ENCODE peak calls at places on chromosomes 5 and 9, in four cellular contexts. One of them, this sample, is unnamed.

GRCh38 chr5:36079200-36079761 is 12.6 kb upstream of the UGT3A2 start:
- DNase-seq in uterus: no peak
- DNase-seq in memory B cell: peak
- DNase-seq in Kasumi-1: peak
- DNase-seq in this sample: peak

GRCh38 chr9:124239249-124240073 is 18.3 kb upstream of the NEK6 start:
- DNase-seq in memory B cell: peak
- DNase-seq in Kasumi-1: peak
- DNase-seq in uterus: no peak
- DNase-seq in this sample: no peak

GRCh38 chr5:119274767-119275130 is 81.1 kb upstream of the TNFAIP8 start:
- DNase-seq in Kasumi-1: peak
- DNase-seq in uterus: no peak
- DNase-seq in memory B cell: no peak
- DNase-seq in this sample: no peak

GRCh38 chr5:17317499-17317898 is 100.1 kb downstream of the BASP1 start:
- DNase-seq in Kasumi-1: peak
- DNase-seq in uterus: no peak
- DNase-seq in memory B cell: no peak
- DNase-seq in this sample: no peak

GRCh38 chr9:86230858-86231257 is 28.6 kb downstream of the C9orf153 start:
- DNase-seq in uterus: no peak
- DNase-seq in memory B cell: no peak
- DNase-seq in Kasumi-1: no peak
- DNase-seq in this sample: no peak

GRCh38 chr5:167072225-167072624 is 1219.2 kb upstream of the WWC1 start:
- DNase-seq in memory B cell: no peak
- DNase-seq in uterus: no peak
- DNase-seq in Kasumi-1: no peak
- DNase-seq in this sample: no peak

GRCh38 chr5:39599721-39600431 is 175.1 kb upstream of the DAB2 start:
- DNase-seq in Kasumi-1: peak
- DNase-seq in uterus: no peak
- DNase-seq in memory B cell: no peak
- DNase-seq in this sample: no peak

GRCh38 chr9:68651280-68651893 is 53.7 kb upstream of the PIP5K1B start:
- DNase-seq in memory B cell: no peak
- DNase-seq in Kasumi-1: no peak
- DNase-seq in uterus: no peak
- DNase-seq in this sample: no peak

GRCh38 chr9:136644343-136644592 is 18.4 kb upstream of the EGFL7 start:
- DNase-seq in memory B cell: no peak
- DNase-seq in Kasumi-1: no peak
- DNase-seq in uterus: peak
- DNase-seq in this sample: no peak